ENCODE peak calls at places on chromosomes 1 and 21, in five cellular contexts. Y, Z, C, H and L are unnamed samples.

GRCh38 chr1:204426035-204426436 is 14.4 kb upstream of the PPP1R15B start:
- DNase-seq in Y (peak; percentile 89), Z (no peak), H (peak; percentile 21), C (no peak), L (no peak)

GRCh38 chr1:37722181-37723071 is 30.1 kb downstream of the CDCA8 start:
- DNase-seq in Y (no peak), Z (no peak), C (no peak), H (no peak), L (no peak)

GRCh38 chr1:157472959-157473358 is 79.4 kb downstream of the FCRL5 start:
- DNase-seq in C (no peak), Z (no peak), Y (no peak), H (no peak), L (no peak)

GRCh38 chr1:150534002-150534401 is 15.2 kb upstream of the ADAMTSL4 start:
- DNase-seq in H (no peak), C (no peak), Y (no peak), Z (no peak), L (no peak)

GRCh38 chr1:206600527-206600926 is 11.7 kb downstream of the EIF2D start:
- DNase-seq in Z (no peak), C (no peak), H (no peak), Y (no peak), L (no peak)

GRCh38 chr1:212727386-212728181 is 27.9 kb upstream of the BATF3 start:
- DNase-seq in Z (no peak), H (no peak), Y (peak; percentile 54), C (no peak), L (no peak)

GRCh38 chr1:70084314-70084915 is 121.0 kb downstream of the LRRC40 start:
- DNase-seq in Z (no peak), H (no peak), C (no peak), Y (peak; percentile 41), L (no peak)

GRCh38 chr1:226406401-226406881 is 1.5 kb downstream of the PARP1 start:
- DNase-seq in Z (no peak), C (no peak), H (peak; percentile 30), Y (peak; percentile 41), L (no peak)

DNA sequence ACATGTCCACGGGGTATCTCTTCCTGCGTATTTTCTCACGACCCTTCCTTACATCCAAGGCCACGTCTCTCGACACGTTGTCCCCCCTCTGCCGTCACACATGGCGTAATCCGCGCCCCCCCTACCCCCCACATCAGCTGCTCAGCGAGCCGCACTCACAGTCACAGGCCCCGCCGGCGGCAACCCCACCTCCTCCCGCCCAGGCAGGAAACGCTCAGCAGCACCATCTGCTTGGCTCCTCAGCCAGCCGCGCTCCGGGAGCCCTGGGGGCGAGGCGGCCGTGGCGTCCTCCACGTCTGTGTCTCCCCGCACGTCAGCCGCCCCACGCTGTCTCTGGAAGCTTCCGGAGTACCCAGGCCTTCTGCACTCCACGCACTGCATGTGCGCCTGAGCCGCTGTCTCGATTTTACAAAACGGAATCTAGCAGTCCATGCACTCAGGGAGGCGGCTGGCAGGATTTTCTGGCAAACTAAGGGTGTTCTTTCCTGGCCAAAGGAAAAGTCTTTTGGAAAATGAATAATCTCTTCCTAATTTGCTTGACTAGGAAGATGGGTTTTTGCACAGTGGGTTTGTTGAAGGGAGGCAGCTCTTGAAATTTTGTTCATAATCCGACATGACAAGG is 64.5 kb downstream of the SIK1 start:
- DNase-seq in Y (peak; percentile 86), Z (no peak), C (no peak), H (no peak), L (peak; percentile 91)
- H3K9ac ChIP-seq in Y (peak overlapping the region; percentile 35), Z (no peak overlapping the region), C (peak overlapping the region; percentile 55), H (no peak overlapping the region), L (no peak overlapping the region)

GRCh38 chr1:40141878-40142535 is 19.2 kb upstream of the RLF start:
- DNase-seq in Z (no peak), H (no peak), Y (peak; percentile 15), C (no peak), L (no peak)

GRCh38 chr1:40143891-40144575 is 17.2 kb upstream of the RLF start:
- DNase-seq in H (peak; percentile 64), C (peak; percentile 39), Z (peak; percentile 68), Y (peak; percentile 66), L (peak; percentile 60)

GRCh38 chr1:40140211-40140709 is 20.9 kb upstream of the RLF start:
- DNase-seq in Z (no peak), H (no peak), Y (peak; percentile 66), C (no peak), L (no peak)
- TF ChIP-seq MXI1 in Z (no peak), H (no peak), Y (no peak), C (no peak), L (no peak)

DNA sequence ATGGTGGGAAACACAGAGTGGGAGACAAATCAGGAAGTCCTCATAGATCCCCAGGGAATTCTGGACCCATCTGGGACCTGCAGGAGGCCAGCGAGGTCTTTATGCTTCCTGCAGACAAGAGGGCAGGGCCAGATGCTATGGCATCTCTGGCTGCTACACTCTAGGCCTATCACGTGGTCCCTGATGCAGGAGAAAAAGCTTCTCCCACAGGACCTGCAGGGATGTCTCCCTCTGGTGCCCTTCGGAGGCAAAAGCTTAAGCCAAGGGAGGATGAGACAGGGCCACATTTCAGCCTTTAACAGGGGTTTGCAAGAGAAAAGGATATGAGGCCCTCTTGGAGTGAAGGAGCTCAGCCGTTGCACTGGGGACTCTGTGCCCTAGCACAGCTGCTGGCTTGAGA is 243.0 kb downstream of the C1orf94 start:
- DNase-seq in Y (no peak), H (no peak), Z (peak; percentile 15), C (no peak), L (peak; percentile 29)
- TF ChIP-seq RAD21 in Y (no peak), H (no peak), Z (no peak), C (peak; percentile 41), L (peak; percentile 48)

GRCh38 chr1:65177457-65177856 is 29.5 kb downstream of the AK4 start:
- DNase-seq in Y (peak; percentile 68), C (no peak), Z (no peak), H (no peak), L (no peak)

GRCh38 chr1:65175171-65176070 is 27.4 kb downstream of the AK4 start:
- DNase-seq in Y (peak; percentile 36), Z (no peak), C (no peak), H (no peak), L (no peak)

GRCh38 chr1:65178235-65178634 is 30.2 kb downstream of the AK4 start:
- DNase-seq in C (no peak), H (no peak), Z (no peak), Y (no peak), L (no peak)

GRCh38 chr1:65176071-65176470 is 28.1 kb downstream of the AK4 start:
- DNase-seq in C (no peak), Z (no peak), H (no peak), Y (no peak), L (no peak)

DNA sequence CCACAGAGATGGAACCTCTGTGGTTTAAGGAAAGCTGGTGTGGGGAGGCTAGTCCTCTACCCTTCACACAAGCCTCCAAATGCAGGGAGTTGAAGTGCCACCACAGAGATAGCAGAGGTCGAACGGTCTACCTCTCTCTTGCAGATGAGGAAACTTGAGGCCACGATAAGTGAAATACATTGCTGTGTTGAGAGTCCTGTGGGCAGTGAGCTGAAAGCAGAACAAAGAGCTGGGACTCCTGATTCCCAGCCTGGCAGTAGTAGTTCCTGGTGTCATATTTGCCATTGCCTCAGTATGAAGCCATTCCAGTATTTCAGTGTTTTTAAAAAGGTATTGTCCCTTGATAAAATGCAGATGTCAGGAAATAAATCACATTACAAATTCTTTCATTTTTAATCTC is 28.6 kb downstream of the AK4 start:
- DNase-seq in C (no peak), Y (no peak), Z (no peak), H (no peak), L (no peak)
- H3K9ac ChIP-seq in C (no peak overlapping the region), Y (no peak overlapping the region), Z (no peak overlapping the region), H (no peak overlapping the region), L (no peak overlapping the region)

GRCh38 chr1:90730247-90731022 is 13.3 kb upstream of the BARHL2 start:
- DNase-seq in H (no peak), Z (no peak), Y (peak; percentile 9), C (no peak), L (peak; percentile 47)
- TF ChIP-seq MXI1 in H (no peak), Z (no peak), Y (no peak), C (no peak), L (no peak)

DNA sequence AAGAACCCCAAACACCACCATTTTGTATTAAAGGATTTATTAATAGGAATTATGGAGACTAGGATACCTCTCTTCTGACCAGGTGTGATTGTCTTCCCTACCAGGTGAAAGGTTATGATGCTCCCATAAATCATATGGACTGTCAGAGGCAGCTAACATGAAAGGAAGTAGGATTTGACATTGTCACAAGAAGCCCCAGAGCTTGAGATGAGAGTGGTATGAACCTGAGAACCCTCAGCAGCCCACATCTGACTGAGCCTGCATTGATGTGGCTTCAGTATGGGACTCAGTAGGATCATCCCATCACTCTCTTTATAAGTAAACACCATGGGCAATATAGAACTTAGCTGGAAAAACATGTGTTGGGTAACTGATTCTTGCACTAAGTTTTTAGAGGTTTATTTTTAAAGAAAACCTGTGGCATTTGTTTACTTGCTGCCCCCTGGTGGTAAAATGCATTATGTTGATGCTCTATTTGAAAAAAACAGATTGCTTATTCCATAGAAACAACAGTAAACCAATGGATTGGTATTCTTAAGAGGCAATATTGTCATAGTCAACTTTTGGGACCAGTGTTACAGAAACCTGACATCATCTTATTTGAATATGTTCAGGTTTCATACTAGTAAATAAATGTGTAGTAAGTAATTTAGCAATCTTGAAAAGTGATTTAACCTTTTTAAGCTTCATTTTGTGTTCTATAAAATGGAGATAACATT is 16.6 kb upstream of the CACYBP start:
- DNase-seq in Z (peak; percentile 50), H (peak; percentile 34), Y (peak; percentile 49), C (no peak), L (peak; percentile 28)
- TF ChIP-seq RAD21 in Z (peak; percentile 75), H (peak; percentile 40), Y (peak; percentile 47), C (peak; percentile 58), L (peak; percentile 65)

GRCh38 chr1:89565521-89565920 is 40.9 kb downstream of the LRRC8B start:
- DNase-seq in C (no peak), Y (no peak), Z (no peak), H (no peak), L (no peak)

GRCh38 chr1:89563957-89564604 is 39.5 kb downstream of the LRRC8B start:
- DNase-seq in C (no peak), Z (no peak), Y (no peak), H (no peak), L (peak; percentile 33)

GRCh38 chr1:89567797-89568196 is 43.2 kb downstream of the LRRC8B start:
- DNase-seq in Z (no peak), H (no peak), Y (no peak), C (no peak), L (no peak)

GRCh38 chr1:89566761-89567174 is 42.1 kb downstream of the LRRC8B start:
- DNase-seq in C (no peak), H (no peak), Y (peak; percentile 13), Z (no peak), L (no peak)
- H3K9ac ChIP-seq in C (no peak overlapping the region), H (no peak overlapping the region), Y (no peak overlapping the region), Z (no peak overlapping the region), L (no peak overlapping the region)